ENCODE peak calls at places on chromosomes 4 and X, in five cellular contexts. One of them, this sample, is unnamed.

GRCh38 chr4:7301126-7301785 is 108.9 kb downstream of the SORCS2 start:
- DNase-seq in neural progenitor cell: no peak
- DNase-seq in suprapubic skin: no peak
- DNase-seq in OCI-LY7: no peak
- DNase-seq in heart right ventricle: no peak
- DNase-seq in this sample: no peak

GRCh38 chrX:103453655-103454054 is 65.6 kb downstream of the RAB40A start:
- DNase-seq in neural progenitor cell: no peak
- DNase-seq in suprapubic skin: no peak
- DNase-seq in OCI-LY7: no peak
- DNase-seq in heart right ventricle: no peak
- DNase-seq in this sample: no peak

GRCh38 chr4:76485450-76485849 is 50.4 kb downstream of the SHROOM3 start:
- DNase-seq in neural progenitor cell: peak
- DNase-seq in suprapubic skin: no peak
- DNase-seq in OCI-LY7: no peak
- DNase-seq in heart right ventricle: no peak
- DNase-seq in this sample: no peak

GRCh38 chr4:90127706-90128345 is 632 bp downstream of the CCSER1 start:
- DNase-seq in neural progenitor cell: peak
- DNase-seq in suprapubic skin: no peak
- DNase-seq in OCI-LY7: no peak
- DNase-seq in heart right ventricle: no peak
- DNase-seq in this sample: no peak

GRCh38 chrX:123450217-123450616 is 266.1 kb downstream of the GRIA3 start:
- DNase-seq in neural progenitor cell: peak
- DNase-seq in suprapubic skin: no peak
- DNase-seq in OCI-LY7: peak
- DNase-seq in heart right ventricle: no peak
- DNase-seq in this sample: no peak

GRCh38 chr4:140875751-140876389 is 119.7 kb upstream of the TBC1D9 start:
- DNase-seq in neural progenitor cell: no peak
- DNase-seq in suprapubic skin: no peak
- DNase-seq in OCI-LY7: no peak
- DNase-seq in heart right ventricle: no peak
- DNase-seq in this sample: no peak

GRCh38 chr4:55947254-55947882 is 1.4 kb upstream of the CEP135 start:
- DNase-seq in neural progenitor cell: no peak
- DNase-seq in suprapubic skin: no peak
- DNase-seq in OCI-LY7: peak
- DNase-seq in heart right ventricle: no peak
- DNase-seq in this sample: no peak

GRCh38 chr4:85740431-85740861 is 265.5 kb downstream of the ARHGAP24 start:
- DNase-seq in neural progenitor cell: no peak
- DNase-seq in suprapubic skin: no peak
- DNase-seq in OCI-LY7: no peak
- DNase-seq in heart right ventricle: no peak
- DNase-seq in this sample: no peak

GRCh38 chr4:10706236-10706635 is 21.7 kb upstream of the CLNK start:
- DNase-seq in neural progenitor cell: no peak
- DNase-seq in suprapubic skin: no peak
- DNase-seq in OCI-LY7: no peak
- DNase-seq in heart right ventricle: no peak
- DNase-seq in this sample: no peak

GRCh38 chrX:140815868-140816267 is 106.3 kb downstream of the LINC00632 start:
- DNase-seq in neural progenitor cell: no peak
- DNase-seq in suprapubic skin: no peak
- DNase-seq in OCI-LY7: no peak
- DNase-seq in heart right ventricle: no peak
- DNase-seq in this sample: peak

GRCh38 chr4:118757761-118758213 is 72.6 kb downstream of the METTL14 start:
- DNase-seq in neural progenitor cell: no peak
- DNase-seq in suprapubic skin: no peak
- DNase-seq in OCI-LY7: no peak
- DNase-seq in heart right ventricle: no peak
- DNase-seq in this sample: no peak

GRCh38 chrX:41559662-41560061 is 112.5 kb downstream of the NYX start:
- DNase-seq in neural progenitor cell: no peak
- DNase-seq in suprapubic skin: no peak
- DNase-seq in OCI-LY7: no peak
- DNase-seq in heart right ventricle: peak
- DNase-seq in this sample: no peak

GRCh38 chr4:108405586-108405985 is 214.8 kb upstream of the RPL34 start:
- DNase-seq in neural progenitor cell: no peak
- DNase-seq in suprapubic skin: no peak
- DNase-seq in OCI-LY7: no peak
- DNase-seq in heart right ventricle: no peak
- DNase-seq in this sample: no peak

GRCh38 chr4:132809298-132810032 is 339.6 kb upstream of the PCDH10 start:
- DNase-seq in neural progenitor cell: peak
- DNase-seq in suprapubic skin: no peak
- DNase-seq in OCI-LY7: peak
- DNase-seq in heart right ventricle: no peak
- DNase-seq in this sample: no peak

GRCh38 chr4:190020790-190021717 is 6.0 kb downstream of the FRG2 start:
- DNase-seq in neural progenitor cell: peak
- DNase-seq in suprapubic skin: no peak
- DNase-seq in OCI-LY7: no peak
- DNase-seq in heart right ventricle: no peak
- DNase-seq in this sample: no peak

GRCh38 chr4:84286048-84286447 is 213.0 kb downstream of the NKX6-1 start:
- DNase-seq in neural progenitor cell: no peak
- DNase-seq in suprapubic skin: no peak
- DNase-seq in OCI-LY7: no peak
- DNase-seq in heart right ventricle: no peak
- DNase-seq in this sample: no peak

GRCh38 chr4:104235966-104236365 is 258.7 kb downstream of the CXXC4 start:
- DNase-seq in neural progenitor cell: no peak
- DNase-seq in suprapubic skin: no peak
- DNase-seq in OCI-LY7: no peak
- DNase-seq in heart right ventricle: no peak
- DNase-seq in this sample: no peak

GRCh38 chrX:39755152-39756032 is 342.4 kb downstream of the BCOR start:
- DNase-seq in neural progenitor cell: peak
- DNase-seq in suprapubic skin: peak
- DNase-seq in OCI-LY7: peak
- DNase-seq in heart right ventricle: peak
- DNase-seq in this sample: peak

GRCh38 chrX:77436271-77436670 is 10.9 kb upstream of the FGF16 start:
- DNase-seq in neural progenitor cell: no peak
- DNase-seq in suprapubic skin: no peak
- DNase-seq in OCI-LY7: no peak
- DNase-seq in heart right ventricle: no peak
- DNase-seq in this sample: no peak

DNA sequence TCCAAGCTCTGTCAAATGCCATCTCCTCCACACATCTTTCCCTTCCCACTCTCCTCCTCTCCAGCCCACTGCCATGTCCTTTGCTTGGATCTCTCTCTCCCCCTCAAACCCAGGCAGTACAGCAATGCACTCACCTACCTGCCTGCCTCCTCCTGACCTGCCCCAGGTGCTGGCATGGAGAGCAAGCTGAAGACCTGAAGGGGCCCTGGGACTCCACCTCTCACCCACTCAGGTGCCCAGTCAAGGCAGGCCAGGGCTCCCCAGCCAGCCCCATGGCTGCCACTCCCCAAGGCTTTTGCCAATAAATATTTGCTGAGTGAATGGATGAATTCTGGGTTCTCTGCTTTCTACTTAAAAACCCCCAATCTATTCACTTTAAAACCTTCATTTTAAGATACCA is 12.6 kb upstream of the PHKA2 start:
- DNase-seq in neural progenitor cell: no peak
- DNase-seq in suprapubic skin: no peak
- DNase-seq in OCI-LY7: no peak
- DNase-seq in heart right ventricle: no peak
- DNase-seq in this sample: no peak
- H3K27ac ChIP-seq in neural progenitor cell: no peak
- H3K27ac ChIP-seq in suprapubic skin: no peak
- H3K27ac ChIP-seq in OCI-LY7: no peak
- H3K27ac ChIP-seq in heart right ventricle: no peak
- H3K27ac ChIP-seq in this sample: no peak

GRCh38 chrX:54043696-54044125 is 562 bp downstream of the PHF8 start:
- DNase-seq in neural progenitor cell: peak
- DNase-seq in suprapubic skin: no peak
- DNase-seq in OCI-LY7: peak
- DNase-seq in heart right ventricle: no peak
- DNase-seq in this sample: peak

GRCh38 chrX:54042609-54043010 is 1.7 kb downstream of the PHF8 start:
- DNase-seq in neural progenitor cell: peak
- DNase-seq in suprapubic skin: no peak
- DNase-seq in OCI-LY7: peak
- DNase-seq in heart right ventricle: peak
- DNase-seq in this sample: peak

GRCh38 chrX:54044877-54045328 is 630 bp upstream of the PHF8 start:
- DNase-seq in neural progenitor cell: no peak
- DNase-seq in suprapubic skin: no peak
- DNase-seq in OCI-LY7: no peak
- DNase-seq in heart right ventricle: no peak
- DNase-seq in this sample: no peak

GRCh38 chrX:54044126-54044876 is at the start of gene PHF8:
- DNase-seq in neural progenitor cell: peak
- DNase-seq in suprapubic skin: peak
- DNase-seq in OCI-LY7: peak
- DNase-seq in heart right ventricle: peak
- DNase-seq in this sample: peak

DNA sequence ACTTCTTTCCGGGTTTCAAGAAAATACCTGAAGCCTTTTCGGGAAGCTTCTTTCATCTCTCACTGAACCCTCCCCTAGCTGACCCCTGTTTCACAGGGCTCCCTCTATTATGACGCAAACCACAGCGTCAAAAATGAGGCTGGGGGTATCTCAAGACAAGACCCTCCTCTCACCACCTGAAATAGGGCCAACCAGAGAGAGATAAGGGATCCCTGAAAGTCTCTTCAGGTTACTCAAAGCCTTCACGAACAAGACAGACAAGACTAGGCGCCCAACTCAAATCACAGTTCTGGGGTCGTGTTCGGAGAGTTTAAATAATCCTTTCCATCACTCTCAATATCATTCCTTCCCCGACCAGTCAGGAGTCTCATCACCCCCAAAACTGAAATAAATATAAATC is 1.2 kb downstream of the PHF8 start:
- DNase-seq in neural progenitor cell: no peak
- DNase-seq in suprapubic skin: no peak
- DNase-seq in OCI-LY7: peak
- DNase-seq in heart right ventricle: no peak
- DNase-seq in this sample: no peak
- TF ChIP-seq CTCF in neural progenitor cell: no peak
- TF ChIP-seq CTCF in suprapubic skin: no peak
- TF ChIP-seq CTCF in OCI-LY7: peak
- TF ChIP-seq CTCF in heart right ventricle: no peak
- TF ChIP-seq CTCF in this sample: no peak

GRCh38 chr4:69832326-69833030 is 27.5 kb downstream of the SULT1E1 start:
- DNase-seq in neural progenitor cell: no peak
- DNase-seq in suprapubic skin: no peak
- DNase-seq in OCI-LY7: no peak
- DNase-seq in heart right ventricle: no peak
- DNase-seq in this sample: no peak
- H3K27ac ChIP-seq in neural progenitor cell: no peak
- H3K27ac ChIP-seq in suprapubic skin: no peak
- H3K27ac ChIP-seq in OCI-LY7: no peak
- H3K27ac ChIP-seq in heart right ventricle: no peak
- H3K27ac ChIP-seq in this sample: no peak

GRCh38 chr4:87553182-87553581 is 24.0 kb upstream of the SPARCL1 start:
- DNase-seq in neural progenitor cell: no peak
- DNase-seq in suprapubic skin: no peak
- DNase-seq in OCI-LY7: no peak
- DNase-seq in heart right ventricle: no peak
- DNase-seq in this sample: no peak

GRCh38 chr4:87547016-87547708 is 18.0 kb upstream of the SPARCL1 start:
- DNase-seq in neural progenitor cell: no peak
- DNase-seq in suprapubic skin: no peak
- DNase-seq in OCI-LY7: no peak
- DNase-seq in heart right ventricle: no peak
- DNase-seq in this sample: no peak

GRCh38 chr4:87557348-87557747 is 28.2 kb upstream of the SPARCL1 start:
- DNase-seq in neural progenitor cell: no peak
- DNase-seq in suprapubic skin: no peak
- DNase-seq in OCI-LY7: no peak
- DNase-seq in heart right ventricle: no peak
- DNase-seq in this sample: no peak

GRCh38 chr4:87555751-87556619 is 26.8 kb upstream of the SPARCL1 start:
- DNase-seq in neural progenitor cell: no peak
- DNase-seq in suprapubic skin: no peak
- DNase-seq in OCI-LY7: no peak
- DNase-seq in heart right ventricle: no peak
- DNase-seq in this sample: no peak

GRCh38 chr4:87551361-87551760 is 22.2 kb upstream of the SPARCL1 start:
- DNase-seq in neural progenitor cell: peak
- DNase-seq in suprapubic skin: no peak
- DNase-seq in OCI-LY7: no peak
- DNase-seq in heart right ventricle: no peak
- DNase-seq in this sample: no peak
- TF ChIP-seq CTCF in neural progenitor cell: no peak
- TF ChIP-seq CTCF in suprapubic skin: no peak
- TF ChIP-seq CTCF in OCI-LY7: no peak
- TF ChIP-seq CTCF in heart right ventricle: no peak
- TF ChIP-seq CTCF in this sample: no peak

This sample was measured in left lung.